ENCODE peak calls at places on chromosomes 11 and 22, in four cellular contexts. O is ovary, N is SJCRH30, L is GM23248. I is an unnamed sample.

GRCh38 chr22:39135092-39135896 is 17.2 kb downstream of the CBX7 start:
- DNase-seq in O (no peak), N (peak), L (peak), I (peak)

GRCh38 chr11:61950035-61950547 is at the start of gene BEST1:
- DNase-seq in O (no peak), N (no peak), L (no peak), I (no peak)

GRCh38 chr11:44760917-44761545 is 34.3 kb downstream of the TSPAN18 start:
- DNase-seq in O (peak), N (peak), L (peak), I (no peak)

GRCh38 chr22:21044931-21045584 is 688 bp upstream of the LRRC74B start:
- DNase-seq in O (no peak), N (peak), L (peak), I (no peak)

GRCh38 chr22:48811885-48812284 is 1015.8 kb downstream of the BRD1 start:
- DNase-seq in O (no peak), N (no peak), L (no peak), I (no peak)

GRCh38 chr22:50206599-50206998 is 5.8 kb downstream of the SELENOO start:
- DNase-seq in O (no peak), N (peak), L (peak), I (no peak)

GRCh38 chr11:61896665-61897386 is 5.5 kb upstream of the FADS3 start:
- DNase-seq in O (no peak), N (peak), L (no peak), I (no peak)

GRCh38 chr11:61967924-61968757 is 707 bp upstream of the FTH1 start:
- DNase-seq in O (no peak), N (peak), L (peak), I (peak)

GRCh38 chr11:118497831-118498230 is 29.4 kb upstream of the TTC36 start:
- DNase-seq in O (no peak), N (peak), L (peak), I (no peak)

GRCh38 chr22:48920776-48921241 is 906.9 kb downstream of the BRD1 start:
- DNase-seq in O (no peak), N (no peak), L (no peak), I (no peak)

GRCh38 chr11:32366671-32367070 is 68.7 kb downstream of the WT1 start:
- DNase-seq in O (no peak), N (no peak), L (no peak), I (no peak)

GRCh38 chr11:11592146-11592684 is 29.6 kb downstream of the GALNT18 start:
- DNase-seq in O (no peak), N (no peak), L (no peak), I (no peak)

GRCh38 chr11:110712643-110713468 is 619 bp upstream of the ARHGAP20 start:
- DNase-seq in O (no peak), N (no peak), L (peak), I (no peak)

GRCh38 chr11:68331338-68331947 is 19.1 kb downstream of the LRP5 start:
- DNase-seq in O (no peak), N (no peak), L (no peak), I (no peak)

GRCh38 chr11:8832571-8833260 is 78.3 kb upstream of the AKIP1 start:
- DNase-seq in O (no peak), N (peak), L (peak), I (no peak)

DNA sequence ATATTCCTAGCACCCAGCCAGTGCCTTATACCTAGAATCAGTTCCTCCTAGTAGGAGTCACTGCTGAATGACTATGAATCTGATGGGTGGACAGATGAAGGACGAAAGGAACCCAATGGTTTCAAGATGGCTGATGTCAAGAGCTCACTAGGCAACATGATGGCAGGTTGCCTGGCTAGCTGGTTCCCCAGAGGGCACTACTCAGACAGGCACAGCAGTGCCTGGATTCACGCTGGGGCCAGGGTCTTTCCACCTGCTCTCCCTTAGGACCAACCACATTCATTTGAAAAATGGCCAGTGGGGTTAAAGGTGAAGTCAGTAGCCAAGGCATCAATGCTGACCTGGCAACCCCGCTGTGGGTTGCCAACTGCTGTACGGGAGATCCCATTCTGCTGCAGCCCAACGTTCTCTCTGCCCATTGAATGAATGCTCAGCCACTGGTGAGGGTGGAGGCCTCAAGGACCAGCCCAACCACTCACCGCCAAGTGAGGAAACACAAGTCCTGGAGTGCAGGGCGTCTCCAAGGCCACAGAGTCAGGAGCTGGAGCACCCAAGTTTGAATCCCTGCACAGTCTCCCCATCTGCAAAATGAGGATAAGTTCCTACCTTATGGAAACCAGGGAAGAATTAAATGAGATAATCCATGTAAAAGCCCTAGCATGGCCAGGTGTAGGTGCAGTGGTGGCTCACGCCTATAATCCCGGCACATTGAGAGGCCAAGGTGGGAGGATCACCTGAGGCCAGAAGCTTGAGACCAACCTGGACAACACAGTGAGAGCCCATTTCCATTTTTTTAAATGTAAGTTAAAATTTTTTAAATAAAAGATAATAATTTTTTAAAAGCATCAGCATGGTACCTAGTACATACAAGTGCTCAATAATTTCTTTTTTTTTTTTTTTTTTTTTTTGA is 12.4 kb downstream of the MYH9 start:
- DNase-seq in O (no peak), N (no peak), L (peak), I (no peak)
- H3K4me3 ChIP-seq in O (no peak), N (no peak), L (no peak), I (peak)

GRCh38 chr11:114705280-114706024 is 27.1 kb downstream of the NXPE2 start:
- DNase-seq in O (no peak), N (no peak), L (no peak), I (no peak)

GRCh38 chr11:114709960-114710359 is 31.6 kb downstream of the NXPE2 start:
- DNase-seq in O (no peak), N (no peak), L (no peak), I (no peak)
- H3K27ac ChIP-seq in O (no peak), N (no peak), L (no peak), I (no peak)

GRCh38 chr22:42301072-42301741 is 30.8 kb upstream of the TCF20 start:
- DNase-seq in O (no peak), N (no peak), L (no peak), I (no peak)
- H3K4me3 ChIP-seq in O (no peak), N (no peak), L (no peak), I (peak)

DNA sequence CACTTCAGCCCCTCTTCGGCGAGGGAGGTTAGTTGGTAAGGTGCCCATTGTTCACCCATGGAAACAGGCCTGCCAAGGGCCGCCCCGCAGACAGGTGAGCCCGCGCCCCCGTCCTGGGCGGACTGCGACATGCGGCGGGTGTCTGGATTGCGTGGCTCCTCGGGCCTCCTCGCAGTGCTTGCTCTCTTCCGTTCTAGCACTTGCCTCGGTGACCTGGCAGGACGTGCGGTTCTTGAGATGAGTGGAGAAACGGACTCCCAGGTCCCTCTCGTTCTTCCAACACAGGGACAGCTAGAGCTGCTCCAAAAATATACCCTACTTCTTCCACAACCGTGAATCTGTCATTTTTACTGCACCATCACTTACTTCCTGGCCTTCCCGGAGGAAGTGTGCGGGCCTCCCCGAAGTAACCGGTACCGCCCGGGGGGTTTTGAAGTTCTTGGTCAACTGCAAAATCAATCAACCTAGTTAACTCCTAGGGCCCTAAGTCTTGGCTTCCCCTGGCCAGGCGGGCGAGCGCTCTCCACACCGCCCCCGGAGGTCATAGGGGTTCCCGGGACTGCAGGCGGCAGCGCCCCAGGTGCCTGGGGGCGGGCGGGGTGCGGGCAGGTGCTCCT is 745 bp upstream of the ZBTB44 start:
- DNase-seq in O (peak), N (no peak), L (no peak), I (peak)
- H3K27ac ChIP-seq in O (peak), N (no peak), L (peak), I (peak)

I was measured in naive thymus-derived CD4-positive, alpha-beta T cell.